ENCODE peak calls at places on chromosomes 11 and 22, in five cellular contexts. L is prostate gland, R is tibial nerve, S is A549, N is transverse colon. F is an unnamed sample.

GRCh38 chr22:30193031-30193794 is 53.3 kb downstream of the LIF start:
- DNase-seq in R (no peak), L (no peak), N (no peak), S (no peak), F (no peak)

GRCh38 chr22:16563555-16564520 is 28.8 kb downstream of the CCT8L2 start:
- DNase-seq in S (no peak), N (no peak), L (no peak), R (no peak), F (no peak)

GRCh38 chr11:11798586-11799438 is 43.0 kb upstream of the USP47 start:
- DNase-seq in N (peak; percentile 88), R (peak; percentile 86), S (peak; percentile 78), L (peak; percentile 62), F (peak; percentile 77)

GRCh38 chr11:35873721-35874120 is 70.1 kb upstream of the LDLRAD3 start:
- DNase-seq in N (no peak), L (peak; percentile 6), S (no peak), R (no peak), F (no peak)

GRCh38 chr11:119148855-119149370 is at the start of gene ABCG4:
- DNase-seq in R (no peak), N (no peak), S (no peak), L (no peak), F (no peak)

GRCh38 chr22:24230911-24231656 is 13.8 kb downstream of the GGT5 start:
- DNase-seq in R (no peak), N (peak; percentile 58), L (no peak), S (no peak), F (no peak)

GRCh38 chr22:42799061-42799460 is 58.0 kb downstream of the ARFGAP3 start:
- DNase-seq in N (no peak), L (no peak), S (no peak), R (no peak), F (no peak)

GRCh38 chr22:26401726-26402125 is 27.3 kb upstream of the ASPHD2 start:
- DNase-seq in S (no peak), R (no peak), L (no peak), N (no peak), F (no peak)

GRCh38 chr11:125263268-125263790 is 98.8 kb downstream of the PKNOX2 start:
- DNase-seq in L (no peak), R (peak; percentile 72), N (peak; percentile 57), S (no peak), F (peak; percentile 7)

GRCh38 chr11:27317751-27318150 is 45.3 kb downstream of the CCDC34 start:
- DNase-seq in L (no peak), S (peak; percentile 54), R (no peak), N (no peak), F (no peak)

GRCh38 chr11:70569996-70570692 is 171.8 kb downstream of the CTTN start:
- DNase-seq in N (no peak), S (no peak), R (no peak), L (no peak), F (no peak)

GRCh38 chr11:57901278-57901677 is 122.4 kb upstream of the OR9Q1 start:
- DNase-seq in N (no peak), L (no peak), R (no peak), S (no peak), F (no peak)

GRCh38 chr11:77073328-77074001 is 6.7 kb downstream of the CAPN5 start:
- DNase-seq in N (peak; percentile 93), S (peak; percentile 75), L (peak; percentile 38), R (peak; percentile 85), F (peak; percentile 72)

GRCh38 chr11:96464695-96465307 is 75.0 kb downstream of the JRKL start:
- DNase-seq in N (no peak), L (no peak), S (peak; percentile 72), R (no peak), F (no peak)

GRCh38 chr11:67452141-67452952 is at the start of gene GPR152:
- DNase-seq in N (no peak), R (no peak), S (no peak), L (no peak), F (peak; percentile 52)

GRCh38 chr11:14413307-14414072 is 54.5 kb upstream of the RRAS2 start:
- DNase-seq in R (no peak), L (no peak), S (peak; percentile 20), N (no peak), F (no peak)

GRCh38 chr11:6194065-6194581 is 4.9 kb upstream of the OR52W1 start:
- DNase-seq in S (no peak), L (no peak), N (no peak), R (no peak), F (no peak)

GRCh38 chr22:29629382-29630179 is 26.1 kb downstream of the NF2 start:
- DNase-seq in R (no peak), L (no peak), S (no peak), N (no peak), F (no peak)

GRCh38 chr22:43343262-43343988 is at the start of gene SCUBE1:
- DNase-seq in S (peak; percentile 17), R (peak; percentile 56), N (peak; percentile 52), L (peak; percentile 51), F (no peak)

GRCh38 chr11:118742304-118742703 is 48.7 kb downstream of the DDX6 start:
- DNase-seq in R (no peak), N (no peak), L (no peak), S (no peak), F (no peak)

GRCh38 chr22:45101828-45102227 is 61.9 kb upstream of the NUP50 start:
- DNase-seq in N (peak; percentile 53), R (no peak), L (peak; percentile 59), S (peak; percentile 74), F (no peak)

GRCh38 chr11:126007263-126007662 is 55.4 kb downstream of the CDON start:
- DNase-seq in R (no peak), S (peak; percentile 15), N (no peak), L (peak; percentile 18), F (no peak)

GRCh38 chr11:12723410-12724297 is 49.4 kb downstream of the TEAD1 start:
- DNase-seq in N (peak; percentile 18), R (no peak), S (peak; percentile 82), L (peak; percentile 81), F (no peak)

GRCh38 chr11:92536895-92537294 is 312.3 kb downstream of the FAT3 start:
- DNase-seq in S (no peak), N (no peak), R (no peak), L (no peak), F (no peak)

GRCh38 chr11:128196235-128196634 is 391.1 kb downstream of the ETS1 start:
- DNase-seq in N (no peak), S (no peak), L (no peak), R (no peak), F (no peak)

DNA sequence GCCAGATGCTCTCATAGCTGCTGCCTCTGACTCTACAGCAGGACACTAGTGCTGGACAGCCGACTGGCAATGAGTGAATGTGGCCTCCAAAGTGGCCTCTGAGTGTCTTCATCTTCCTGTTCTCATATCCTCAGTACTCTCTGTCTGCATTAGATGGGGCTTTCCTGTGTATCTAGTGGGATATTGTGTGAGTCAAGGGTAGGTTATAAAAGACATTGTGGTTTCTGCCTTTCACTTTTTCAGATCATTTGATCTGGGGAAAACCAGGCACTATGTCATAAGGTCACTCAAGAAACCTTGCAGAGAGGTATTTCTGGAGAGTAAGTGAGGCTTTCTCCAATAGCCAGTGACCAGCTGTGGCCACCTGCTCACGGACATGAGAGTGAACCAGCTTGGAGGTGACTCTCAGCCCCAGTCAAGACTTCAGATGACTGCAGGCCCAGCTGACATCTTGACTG is 333.6 kb upstream of the NCAM1 start:
- DNase-seq in R (no peak), S (no peak), L (no peak), N (no peak), F (no peak)
- TF ChIP-seq POLR2A in R (no peak), S (no peak), L (no peak), N (no peak), F (no peak)

GRCh38 chr22:37176464-37177061 is 11.5 kb downstream of the C1QTNF6 start:
- DNase-seq in R (peak; percentile 49), N (peak; percentile 52), L (peak; percentile 51), S (no peak), F (peak; percentile 60)

GRCh38 chr22:37177755-37178154 is 10.3 kb downstream of the C1QTNF6 start:
- DNase-seq in S (no peak), L (no peak), R (no peak), N (no peak), F (no peak)

GRCh38 chr22:37175414-37176144 is 12.5 kb downstream of the C1QTNF6 start:
- DNase-seq in S (no peak), N (no peak), L (no peak), R (no peak), F (peak; percentile 11)

GRCh38 chr22:37178350-37179125 is 9.5 kb downstream of the C1QTNF6 start:
- DNase-seq in L (no peak), S (peak; percentile 69), N (peak; percentile 76), R (no peak), F (no peak)

DNA sequence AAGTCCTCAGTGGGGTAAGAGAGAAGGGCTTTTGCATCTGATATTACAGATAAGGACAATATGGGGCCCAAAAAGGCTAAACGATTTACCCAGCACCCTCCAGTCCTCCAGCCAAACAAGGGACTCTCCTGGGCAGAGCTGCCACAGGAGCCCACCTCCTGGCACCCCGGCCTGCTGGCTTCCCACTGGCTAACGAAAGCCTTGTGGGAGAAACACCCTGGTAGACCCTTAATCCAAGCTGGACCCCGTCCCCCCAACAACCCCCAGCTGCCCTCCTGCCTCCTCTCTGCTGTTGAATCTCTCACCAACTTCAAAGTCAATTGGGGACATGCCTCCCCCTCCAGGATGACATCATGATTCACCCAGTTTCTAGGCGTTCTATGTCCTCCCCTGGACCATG is 10.8 kb downstream of the C1QTNF6 start:
- DNase-seq in S (no peak), R (no peak), N (no peak), L (no peak), F (no peak)
- H3K4me1 ChIP-seq in S (peaks cover 50% of the 10 kb centered on the region), R (no peaks in the 10 kb centered on the region), N (peaks cover 49% of the 10 kb centered on the region), L (peaks cover 20% of the 10 kb centered on the region), F (peaks cover 43% of the 10 kb centered on the region)

GRCh38 chr22:48653929-48654328 is 1173.7 kb downstream of the BRD1 start:
- DNase-seq in R (no peak), L (no peak), S (no peak), N (no peak), F (no peak)
- H3K9me3 ChIP-seq in R (no peaks in the 10 kb centered on the region), L (no peaks in the 10 kb centered on the region), S (no peaks in the 10 kb centered on the region), N (no peaks in the 10 kb centered on the region), F (no peaks in the 10 kb centered on the region)

DNA sequence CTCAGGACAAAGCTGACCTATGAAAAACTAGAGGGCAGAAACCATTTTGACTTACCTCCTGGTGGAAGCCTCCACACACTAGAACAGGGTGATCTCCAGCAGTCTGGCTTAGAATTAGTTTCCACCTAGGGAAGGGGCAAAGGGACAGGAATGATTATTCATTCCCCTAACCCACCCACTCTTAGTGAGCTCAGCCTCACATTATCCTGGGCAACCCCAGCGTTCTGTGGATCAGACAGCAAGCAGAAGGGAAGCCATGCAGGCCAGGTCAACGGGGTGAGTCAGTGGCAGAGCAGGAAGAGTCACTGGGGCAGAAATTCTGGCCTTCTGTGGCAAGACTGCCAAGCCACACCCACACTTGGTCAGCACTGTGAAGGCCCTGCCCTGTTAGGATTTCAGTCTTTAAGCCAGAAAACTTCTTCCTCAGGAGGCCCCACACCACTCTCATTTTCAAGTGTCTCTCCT is 10.5 kb downstream of the NUMA1 start:
- DNase-seq in N (peak; percentile 83), R (peak; percentile 67), S (peak; percentile 78), L (peak; percentile 54), F (peak; percentile 88)
- TF ChIP-seq POLR2A in N (no peak), R (peak; percentile 11), S (peak; percentile 28), L (peak; percentile 48), F (no peak)